ENCODE peak calls at places on chromosomes 5 and 9, in six cellular contexts. One of them, this sample, is unnamed.

GRCh38 chr9:137046094-137046787 is at the start of gene NPDC1:
- DNase-seq in lung microvascular endothelial cell: peak; percentile 80
- DNase-seq in IMR-90: peak; percentile 61
- DNase-seq in iris pigment epithelial cell: peak; percentile 74
- DNase-seq in right cardiac atrium: peak; percentile 94
- DNase-seq in activated B cell treated with CpG ODN at 0.5 μM for 24 hours: peak; percentile 76
- DNase-seq in this sample: peak; percentile 86

GRCh38 chr5:54580997-54581741 is 63.6 kb downstream of the SNX18 start:
- DNase-seq in IMR-90: peak; percentile 27
- DNase-seq in iris pigment epithelial cell: no peak
- DNase-seq in activated B cell treated with CpG ODN at 0.5 μM for 24 hours: no peak
- DNase-seq in lung microvascular endothelial cell: no peak
- DNase-seq in right cardiac atrium: no peak
- DNase-seq in this sample: no peak

GRCh38 chr5:169037478-169037877 is 263.5 kb downstream of the SLIT3 start:
- DNase-seq in iris pigment epithelial cell: no peak
- DNase-seq in activated B cell treated with CpG ODN at 0.5 μM for 24 hours: no peak
- DNase-seq in IMR-90: no peak
- DNase-seq in lung microvascular endothelial cell: no peak
- DNase-seq in right cardiac atrium: no peak
- DNase-seq in this sample: no peak

GRCh38 chr5:94747371-94747770 is 128.9 kb downstream of the SLF1 start:
- DNase-seq in activated B cell treated with CpG ODN at 0.5 μM for 24 hours: no peak
- DNase-seq in right cardiac atrium: no peak
- DNase-seq in lung microvascular endothelial cell: no peak
- DNase-seq in iris pigment epithelial cell: no peak
- DNase-seq in IMR-90: no peak
- DNase-seq in this sample: no peak

GRCh38 chr5:19235101-19235584 is 752.9 kb downstream of the CDH18 start:
- DNase-seq in right cardiac atrium: no peak
- DNase-seq in lung microvascular endothelial cell: no peak
- DNase-seq in iris pigment epithelial cell: peak; percentile 0
- DNase-seq in IMR-90: no peak
- DNase-seq in activated B cell treated with CpG ODN at 0.5 μM for 24 hours: no peak
- DNase-seq in this sample: no peak

GRCh38 chr9:19788614-19789271 is at the start of gene SLC24A2:
- DNase-seq in iris pigment epithelial cell: no peak
- DNase-seq in activated B cell treated with CpG ODN at 0.5 μM for 24 hours: no peak
- DNase-seq in right cardiac atrium: no peak
- DNase-seq in IMR-90: no peak
- DNase-seq in lung microvascular endothelial cell: no peak
- DNase-seq in this sample: no peak

GRCh38 chr5:89676634-89677033 is 732.9 kb downstream of the CETN3 start:
- DNase-seq in right cardiac atrium: no peak
- DNase-seq in iris pigment epithelial cell: no peak
- DNase-seq in lung microvascular endothelial cell: no peak
- DNase-seq in activated B cell treated with CpG ODN at 0.5 μM for 24 hours: no peak
- DNase-seq in IMR-90: no peak
- DNase-seq in this sample: no peak

GRCh38 chr9:74784506-74784905 is 103.2 kb downstream of the TRPM6 start:
- DNase-seq in iris pigment epithelial cell: no peak
- DNase-seq in IMR-90: peak; percentile 19
- DNase-seq in lung microvascular endothelial cell: no peak
- DNase-seq in right cardiac atrium: no peak
- DNase-seq in activated B cell treated with CpG ODN at 0.5 μM for 24 hours: no peak
- DNase-seq in this sample: no peak

GRCh38 chr9:134928796-134929559 is 11.3 kb upstream of the FCN1 start:
- DNase-seq in right cardiac atrium: peak; percentile 73
- DNase-seq in lung microvascular endothelial cell: no peak
- DNase-seq in IMR-90: no peak
- DNase-seq in activated B cell treated with CpG ODN at 0.5 μM for 24 hours: no peak
- DNase-seq in iris pigment epithelial cell: no peak
- DNase-seq in this sample: no peak